ENCODE peak calls at places on chromosome 6, in nine cellular contexts. H, J, M, Q, Y, O, D, K and W are unnamed samples.

GRCh38 chr6:17045581-17046322 is 56.1 kb upstream of the STMND1 start:
- DNase-seq in H (no peak), J (peak; percentile 65), M (no peak), Q (no peak), Y (no peak), O (peak; percentile 39), D (no peak), K (no peak), W (peak; percentile 52)

GRCh38 chr6:4388675-4389074 is 253.3 kb upstream of the ECI2 start:
- DNase-seq in H (peak; percentile 70), J (no peak), M (no peak), Q (peak; percentile 11), Y (no peak), O (no peak), D (no peak), K (no peak), W (no peak)

GRCh38 chr6:42937548-42938427 is 8.5 kb downstream of the CNPY3 start:
- DNase-seq in H (no peak), J (no peak), M (no peak), Q (no peak), Y (no peak), O (no peak), D (no peak), K (no peak), W (no peak)

GRCh38 chr6:33706136-33706725 is 5.3 kb downstream of the UQCC2 start:
- DNase-seq in H (no peak), J (no peak), M (no peak), Q (no peak), Y (peak; percentile 22), O (no peak), D (no peak), K (peak; percentile 46), W (no peak)

GRCh38 chr6:11096109-11096508 is 2.5 kb downstream of the SMIM13 start:
- DNase-seq in H (peak; percentile 82), J (peak; percentile 50), M (no peak), Q (no peak), Y (no peak), O (peak; percentile 34), D (no peak), K (no peak), W (peak; percentile 81)

GRCh38 chr6:38861957-38862401 is 146.9 kb downstream of the DNAH8 start:
- DNase-seq in H (no peak), J (no peak), M (no peak), Q (no peak), Y (no peak), O (no peak), D (no peak), K (no peak), W (no peak)

GRCh38 chr6:56663344-56663743 is 20.7 kb upstream of the DST start:
- DNase-seq in H (peak; percentile 54), J (no peak), M (peak; percentile 37), Q (no peak), Y (no peak), O (no peak), D (no peak), K (no peak), W (peak; percentile 35)

GRCh38 chr6:166313255-166314070 is 5.3 kb upstream of the PRR18 start:
- DNase-seq in H (peak; percentile 71), J (peak; percentile 62), M (no peak), Q (peak; percentile 31), Y (no peak), O (peak; percentile 38), D (peak; percentile 72), K (no peak), W (peak; percentile 22)

GRCh38 chr6:139540276-139540675 is 165.8 kb upstream of the CITED2 start:
- DNase-seq in H (peak; percentile 20), J (peak; percentile 73), M (no peak), Q (no peak), Y (no peak), O (peak; percentile 70), D (peak; percentile 73), K (no peak), W (peak; percentile 93)

GRCh38 chr6:39363280-39363679 is 40.8 kb upstream of the KCNK16 start:
- DNase-seq in H (no peak), J (no peak), M (no peak), Q (no peak), Y (no peak), O (no peak), D (no peak), K (no peak), W (no peak)

GRCh38 chr6:104908031-104908430 is 48.3 kb upstream of the HACE1 start:
- DNase-seq in H (peak; percentile 76), J (no peak), M (no peak), Q (no peak), Y (no peak), O (peak; percentile 3), D (no peak), K (no peak), W (no peak)

GRCh38 chr6:77353129-77353528 is 110.2 kb downstream of the HTR1B start:
- DNase-seq in H (no peak), J (no peak), M (no peak), Q (no peak), Y (no peak), O (no peak), D (no peak), K (no peak), W (no peak)

GRCh38 chr6:158026901-158027589 is 45.4 kb downstream of the SYNJ2 start:
- DNase-seq in H (no peak), J (no peak), M (no peak), Q (no peak), Y (no peak), O (no peak), D (no peak), K (no peak), W (no peak)

GRCh38 chr6:87078983-87079616 is 15.8 kb downstream of the CGA start:
- DNase-seq in H (peak; percentile 92), J (peak; percentile 66), M (peak; percentile 37), Q (peak; percentile 61), Y (peak; percentile 65), O (peak; percentile 67), D (peak; percentile 53), K (peak; percentile 70), W (peak; percentile 69)

GRCh38 chr6:33633462-33634158 is 12.5 kb downstream of the ITPR3 start:
- DNase-seq in H (peak; percentile 68), J (peak; percentile 63), M (peak; percentile 41), Q (no peak), Y (peak; percentile 79), O (peak; percentile 71), D (peak; percentile 76), K (peak; percentile 91), W (peak; percentile 56)

DNA sequence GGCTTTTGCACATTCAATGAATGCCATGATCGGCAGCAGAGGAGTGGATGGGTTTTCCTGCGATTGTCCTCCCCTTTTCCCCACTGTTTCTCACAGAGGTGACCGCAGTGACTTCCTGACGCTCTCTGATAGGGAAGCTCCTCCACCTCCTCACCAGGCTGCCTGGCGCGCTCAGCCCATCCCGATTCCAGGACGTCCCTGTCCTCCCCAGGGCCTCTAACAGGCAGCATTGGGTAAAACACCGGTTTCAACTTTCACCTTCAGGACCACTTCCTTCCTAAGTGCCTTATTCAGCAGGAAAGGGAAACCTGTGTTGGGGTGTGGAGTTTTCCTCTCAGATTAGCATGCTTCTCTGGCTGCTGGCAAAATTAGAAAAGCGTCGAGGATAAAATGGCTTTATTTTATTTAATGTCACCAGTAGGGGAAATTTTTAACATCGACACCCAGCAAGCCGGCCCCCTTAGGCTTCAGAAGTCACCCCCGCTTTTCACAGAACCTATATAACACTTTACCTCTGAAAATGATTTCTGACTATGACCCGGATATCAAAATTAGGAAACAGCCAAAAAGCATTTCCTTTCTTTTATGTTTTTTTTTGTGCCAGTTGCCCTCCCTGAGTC is 570.4 kb upstream of the GJE1 start:
- DNase-seq in H (peak; percentile 91), J (no peak), M (no peak), Q (no peak), Y (peak; percentile 33), O (no peak), D (peak; percentile 48), K (peak; percentile 66), W (no peak)
- H3K4me3 ChIP-seq in H (no peak overlapping the region), J (no peak overlapping the region), M (no peak overlapping the region), Q (no peak overlapping the region), Y (no peak overlapping the region), O (no peak overlapping the region), D (peak overlapping the region; percentile 52), K (peak overlapping the region; percentile 42), W (no peak overlapping the region)

GRCh38 chr6:85432554-85432953 is 17.3 kb upstream of the NT5E start:
- DNase-seq in H (no peak), J (no peak), M (no peak), Q (no peak), Y (no peak), O (no peak), D (no peak), K (no peak), W (no peak)
- H3K4me3 ChIP-seq in H (no peak overlapping the region), J (no peak overlapping the region), M (no peak overlapping the region), Q (no peak overlapping the region), Y (no peak overlapping the region), O (no peak overlapping the region), D (no peak overlapping the region), K (no peak overlapping the region), W (no peak overlapping the region)

GRCh38 chr6:37134622-37135191 is 35.2 kb upstream of the PIM1 start:
- DNase-seq in H (peak; percentile 71), J (peak; percentile 96), M (peak; percentile 69), Q (no peak), Y (no peak), O (peak; percentile 93), D (peak; percentile 50), K (no peak), W (peak; percentile 98)

GRCh38 chr6:37137881-37138568 is 31.9 kb upstream of the PIM1 start:
- DNase-seq in H (no peak), J (peak; percentile 67), M (no peak), Q (no peak), Y (no peak), O (peak; percentile 45), D (no peak), K (no peak), W (peak; percentile 89)

GRCh38 chr6:37137201-37137880 is 32.6 kb upstream of the PIM1 start:
- DNase-seq in H (peak; percentile 100), J (peak; percentile 96), M (no peak), Q (peak; percentile 92), Y (peak; percentile 33), O (peak; percentile 86), D (no peak), K (no peak), W (peak; percentile 98)

GRCh38 chr6:37135835-37136694 is 33.9 kb upstream of the PIM1 start:
- DNase-seq in H (no peak), J (no peak), M (no peak), Q (no peak), Y (no peak), O (no peak), D (no peak), K (no peak), W (peak; percentile 36)

GRCh38 chr6:37136821-37137200 is 33.1 kb upstream of the PIM1 start:
- DNase-seq in H (no peak), J (no peak), M (no peak), Q (no peak), Y (no peak), O (no peak), D (no peak), K (no peak), W (no peak)
- H3K4me3 ChIP-seq in H (peak overlapping the region; percentile 49), J (no peak overlapping the region), M (no peak overlapping the region), Q (peak overlapping the region; percentile 65), Y (no peak overlapping the region), O (peak overlapping the region; percentile 14), D (no peak overlapping the region), K (no peak overlapping the region), W (no peak overlapping the region)

DNA sequence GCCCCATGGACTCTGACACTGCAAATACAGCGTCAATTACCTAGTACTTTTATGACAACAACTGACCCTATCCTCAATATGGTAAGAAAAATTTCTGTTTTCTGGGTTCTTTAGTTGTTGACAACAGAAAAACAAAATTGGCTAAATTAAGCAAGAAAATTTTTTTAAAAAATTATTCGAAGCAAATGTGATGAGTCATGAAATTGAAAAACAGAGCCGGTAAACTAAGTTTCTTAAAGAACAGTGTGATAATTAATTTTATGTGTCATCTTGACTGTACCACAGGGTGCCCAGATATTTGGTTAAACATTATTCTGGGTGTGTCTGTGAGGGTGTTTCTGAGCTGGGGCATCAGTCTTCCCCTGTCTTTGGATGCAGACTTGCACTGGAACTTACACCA is 107.6 kb upstream of the OPRM1 start:
- DNase-seq in H (no peak), J (no peak), M (no peak), Q (no peak), Y (no peak), O (no peak), D (no peak), K (no peak), W (no peak)
- H3K4me3 ChIP-seq in H (no peak overlapping the region), J (no peak overlapping the region), M (no peak overlapping the region), Q (no peak overlapping the region), Y (no peak overlapping the region), O (no peak overlapping the region), D (no peak overlapping the region), K (no peak overlapping the region), W (no peak overlapping the region)